ENCODE peak calls at places on chromosome 2, in eight cellular contexts. S is aorta, I is HTR-8/SVneo, X is GF-D8, Z is A549, O is T follicular helper cell, J is sigmoid colon, U is GM23248. R is an unnamed sample.

GRCh38 chr2:165646321-165646801 is 147.7 kb downstream of the GALNT3 start:
- DNase-seq in I (no peak), X (no peak), U (peak), O (no peak), J (no peak), S (no peak), Z (no peak), R (no peak)

GRCh38 chr2:101930019-101930418 is 61.7 kb upstream of the IL1R2 start:
- DNase-seq in Z (no peak), U (no peak), S (no peak), X (no peak), J (no peak), I (no peak), O (no peak), R (no peak)

GRCh38 chr2:42063383-42064171 is 15.8 kb downstream of the PKDCC start:
- DNase-seq in I (no peak), S (no peak), X (no peak), J (no peak), O (no peak), U (peak), Z (no peak), R (no peak)

GRCh38 chr2:33268246-33268831 is 208.1 kb upstream of the RASGRP3 start:
- DNase-seq in Z (no peak), O (no peak), I (no peak), J (no peak), X (no peak), S (no peak), U (peak), R (no peak)

GRCh38 chr2:210456571-210456970 is 20.0 kb downstream of the LANCL1 start:
- DNase-seq in O (no peak), I (no peak), J (no peak), X (no peak), U (no peak), Z (no peak), S (no peak), R (no peak)

GRCh38 chr2:234702731-234703225 is 205.9 kb upstream of the ARL4C start:
- DNase-seq in S (no peak), U (no peak), Z (no peak), O (no peak), J (no peak), X (no peak), I (no peak), R (no peak)

GRCh38 chr2:236676131-236676873 is 106.7 kb downstream of the ACKR3 start:
- DNase-seq in S (no peak), X (no peak), O (no peak), I (no peak), U (no peak), Z (no peak), J (no peak), R (no peak)

GRCh38 chr2:68971591-68972231 is 2.7 kb upstream of the GKN1 start:
- DNase-seq in X (no peak), I (peak), S (no peak), O (no peak), U (peak), Z (peak), J (no peak), R (no peak)

GRCh38 chr2:224948859-224949258 is 93.4 kb downstream of the DOCK10 start:
- DNase-seq in X (no peak), S (peak), Z (no peak), U (peak), O (no peak), J (no peak), I (peak), R (no peak)

GRCh38 chr2:17876590-17876989 is 1.9 kb upstream of the KCNS3 start:
- DNase-seq in X (no peak), U (no peak), I (no peak), S (no peak), Z (no peak), J (no peak), O (no peak), R (no peak)

GRCh38 chr2:59012234-59012633 is 771.1 kb upstream of the FANCL start:
- DNase-seq in S (no peak), U (no peak), J (no peak), I (no peak), O (no peak), Z (no peak), X (no peak), R (no peak)

GRCh38 chr2:27683390-27684071 is 19.8 kb downstream of the SLC4A1AP start:
- DNase-seq in O (peak), Z (peak), U (peak), J (peak), I (peak), X (peak), S (peak), R (peak)

GRCh38 chr2:171174075-171174474 is 13.4 kb upstream of the TLK1 start:
- DNase-seq in O (no peak), Z (no peak), X (no peak), U (no peak), J (no peak), S (no peak), I (no peak), R (no peak)

GRCh38 chr2:216774620-216775019 is 79.3 kb upstream of the IGFBP5 start:
- DNase-seq in S (peak), I (peak), Z (no peak), O (no peak), J (no peak), U (peak), X (no peak), R (peak)

GRCh38 chr2:42234056-42234455 is 64.9 kb downstream of the EML4 start:
- DNase-seq in Z (no peak), X (no peak), U (peak), O (no peak), J (no peak), S (no peak), I (peak), R (no peak)

GRCh38 chr2:98399112-98399511 is 45.5 kb upstream of the INPP4A start:
- DNase-seq in S (no peak), O (no peak), J (no peak), Z (no peak), X (no peak), I (no peak), U (no peak), R (no peak)

GRCh38 chr2:144334551-144334950 is 185.4 kb downstream of the ZEB2 start:
- DNase-seq in O (no peak), J (no peak), S (no peak), I (no peak), Z (no peak), U (no peak), X (no peak), R (no peak)

R was measured in posterior vena cava.